ENCODE peak calls at places on chromosomes 4 and X, in seven cellular contexts. D, I, Q, U, Y, C and P are unnamed samples.

GRCh38 chrX:65910899-65911298 is 129.0 kb downstream of the VSIG4 start:
- DNase-seq in C (no peak), D (no peak), U (no peak), Y (no peak), I (no peak), Q (no peak), P (no peak)

GRCh38 chr4:3261411-3262207 is 12.7 kb downstream of the MSANTD1 start:
- DNase-seq in D (no peak), U (no peak), I (no peak), C (no peak), Y (no peak), Q (no peak), P (no peak)

GRCh38 chr4:122914292-122914904 is 8.0 kb downstream of the NUDT6 start:
- DNase-seq in D (no peak), Q (peak), I (no peak), U (no peak), C (no peak), Y (no peak), P (peak)

GRCh38 chr4:3756343-3757059 is 9.7 kb upstream of the ADRA2C start:
- DNase-seq in Y (no peak), I (no peak), Q (no peak), C (no peak), U (no peak), D (no peak), P (no peak)

GRCh38 chr4:66475596-66475995 is 805.3 kb upstream of the EPHA5 start:
- DNase-seq in D (no peak), Q (no peak), I (no peak), U (no peak), Y (no peak), C (no peak), P (no peak)

GRCh38 chr4:148007303-148007702 is 275.4 kb downstream of the ARHGAP10 start:
- DNase-seq in I (no peak), C (no peak), Y (peak), D (peak), U (no peak), Q (peak), P (peak)

GRCh38 chr4:52100062-52100461 is 49.0 kb downstream of the SPATA18 start:
- DNase-seq in D (peak), C (no peak), U (no peak), Q (no peak), Y (no peak), I (no peak), P (no peak)

GRCh38 chr4:24686866-24687672 is 102.7 kb upstream of the DHX15 start:
- DNase-seq in Q (peak), U (peak), D (no peak), C (peak), Y (no peak), I (no peak), P (no peak)

GRCh38 chr4:70703695-70704332 is 15.5 kb downstream of the UTP3 start:
- DNase-seq in Y (peak), D (no peak), C (no peak), I (no peak), Q (peak), U (peak), P (peak)

GRCh38 chrX:39809326-39809725 is 288.4 kb downstream of the BCOR start:
- DNase-seq in Y (peak), C (no peak), I (no peak), Q (peak), U (no peak), D (peak), P (peak)

GRCh38 chr4:70841951-70842350 is 2.3 kb upstream of the GRSF1 start:
- DNase-seq in D (no peak), Q (no peak), Y (no peak), C (no peak), U (no peak), I (no peak), P (no peak)

GRCh38 chrX:110743679-110744340 is 51.8 kb downstream of the CHRDL1 start:
- DNase-seq in Q (peak), U (no peak), D (no peak), C (no peak), Y (no peak), I (no peak), P (peak)

GRCh38 chr4:165560941-165561340 is 182.1 kb downstream of the CPE start:
- DNase-seq in I (no peak), Q (peak), D (no peak), Y (no peak), C (no peak), U (no peak), P (no peak)

GRCh38 chr4:91963489-91963888 is 340.3 kb upstream of the GRID2 start:
- DNase-seq in Y (peak), D (peak), C (no peak), I (no peak), Q (no peak), U (no peak), P (no peak)

GRCh38 chr4:23930750-23931488 is 41.1 kb upstream of the PPARGC1A start:
- DNase-seq in Q (no peak), U (no peak), C (peak), I (peak), D (peak), Y (no peak), P (no peak)

GRCh38 chr4:72031868-72032619 is at the start of gene NPFFR2:
- DNase-seq in D (peak), C (peak), U (peak), Q (peak), Y (no peak), I (peak), P (peak)

GRCh38 chr4:7256989-7257810 is 64.9 kb downstream of the SORCS2 start:
- DNase-seq in U (no peak), C (peak), Y (no peak), D (no peak), Q (no peak), I (peak), P (peak)

GRCh38 chr4:17898553-17898952 is 87.8 kb downstream of the NCAPG start:
- DNase-seq in I (no peak), Y (no peak), Q (no peak), C (no peak), U (no peak), D (no peak), P (no peak)

GRCh38 chrX:118495958-118496762 is 545 bp downstream of the DOCK11 start:
- DNase-seq in I (peak), Y (no peak), U (peak), D (no peak), Q (peak), C (peak), P (peak)

GRCh38 chr4:135741583-135741982 is 1540.0 kb upstream of the PABPC4L start:
- DNase-seq in Q (no peak), D (peak), Y (no peak), I (no peak), C (no peak), U (no peak), P (no peak)

GRCh38 chr4:4248885-4249203 is 821 bp upstream of the TMEM128 start:
- DNase-seq in D (no peak), I (no peak), U (no peak), Q (no peak), C (no peak), Y (no peak), P (no peak)

GRCh38 chr4:125313497-125313896 is 1.3 kb upstream of the FAT4 start:
- DNase-seq in Q (peak), Y (peak), I (no peak), U (peak), D (peak), C (peak), P (peak)

GRCh38 chrX:131032646-131033230 is 25.4 kb upstream of the ARHGAP36 start:
- DNase-seq in U (no peak), Y (no peak), Q (no peak), D (no peak), C (no peak), I (no peak), P (no peak)

GRCh38 chr4:47543331-47543730 is 58.3 kb downstream of the ATP10D start:
- DNase-seq in Q (peak), U (no peak), C (no peak), D (no peak), Y (no peak), I (no peak), P (no peak)

GRCh38 chrX:67568769-67569168 is 24.9 kb downstream of the AR start:
- DNase-seq in Q (no peak), C (no peak), Y (no peak), D (no peak), I (no peak), U (no peak), P (no peak)

GRCh38 chr4:138401330-138401729 is 159.2 kb upstream of the SLC7A11 start:
- DNase-seq in U (no peak), I (peak), Y (no peak), D (no peak), Q (peak), C (peak), P (no peak)

GRCh38 chr4:122992111-122992510 is 69.7 kb upstream of the NUDT6 start:
- DNase-seq in Q (peak), D (no peak), U (no peak), I (no peak), C (no peak), Y (no peak), P (peak)

GRCh38 chr4:3248811-3249661 is at the start of gene MSANTD1:
- DNase-seq in Y (no peak), Q (no peak), D (peak), C (peak), I (peak), U (peak), P (no peak)

GRCh38 chrX:151488677-151489076 is 74.8 kb upstream of the PASD1 start:
- DNase-seq in U (no peak), Q (peak), D (no peak), I (no peak), C (no peak), Y (no peak), P (no peak)

GRCh38 chr4:150746156-150746555 is 164.2 kb downstream of the MAB21L2 start:
- DNase-seq in U (no peak), Q (peak), C (no peak), D (no peak), Y (peak), I (no peak), P (no peak)

GRCh38 chr4:77072195-77072753 is 3.5 kb downstream of the CCNI start:
- DNase-seq in U (peak), C (peak), D (no peak), Q (no peak), I (no peak), Y (no peak), P (no peak)